ENCODE peak calls at places on chromosomes 1 and 21, in nine cellular contexts. One of them, this sample, is unnamed.

GRCh38 chr1:238489006-238489405 is 598.3 kb upstream of the ZP4 start:
- DNase-seq in psoas muscle: no peak
- DNase-seq in K562: no peak
- DNase-seq in pancreas: no peak
- DNase-seq in keratinocyte: no peak
- DNase-seq in cardiac muscle cell: no peak
- DNase-seq in left ventricle myocardium inferior: no peak
- DNase-seq in ovary: no peak
- DNase-seq in neural progenitor cell: no peak
- DNase-seq in this sample: no peak

GRCh38 chr1:18091660-18092446 is 15.7 kb upstream of the IGSF21 start:
- DNase-seq in ovary: no peak
- DNase-seq in cardiac muscle cell: no peak
- DNase-seq in psoas muscle: no peak
- DNase-seq in K562: no peak
- DNase-seq in pancreas: no peak
- DNase-seq in keratinocyte: no peak
- DNase-seq in neural progenitor cell: no peak
- DNase-seq in left ventricle myocardium inferior: no peak
- DNase-seq in this sample: no peak

GRCh38 chr1:215569987-215570824 is 3.1 kb downstream of the KCTD3 start:
- DNase-seq in psoas muscle: no peak
- DNase-seq in ovary: no peak
- DNase-seq in pancreas: no peak
- DNase-seq in left ventricle myocardium inferior: no peak
- DNase-seq in neural progenitor cell: no peak
- DNase-seq in K562: no peak
- DNase-seq in cardiac muscle cell: no peak
- DNase-seq in keratinocyte: no peak
- DNase-seq in this sample: no peak

GRCh38 chr1:227317541-227318002 is 720 bp downstream of the CDC42BPA start:
- DNase-seq in ovary: peak; percentile 38
- DNase-seq in K562: peak; percentile 68
- DNase-seq in neural progenitor cell: peak; percentile 80
- DNase-seq in pancreas: peak; percentile 52
- DNase-seq in cardiac muscle cell: peak; percentile 69
- DNase-seq in left ventricle myocardium inferior: peak; percentile 29
- DNase-seq in keratinocyte: no peak
- DNase-seq in psoas muscle: peak; percentile 55
- DNase-seq in this sample: peak; percentile 45

GRCh38 chr1:245500546-245500945 is 345.8 kb downstream of the KIF26B start:
- DNase-seq in ovary: no peak
- DNase-seq in keratinocyte: peak; percentile 35
- DNase-seq in neural progenitor cell: no peak
- DNase-seq in cardiac muscle cell: no peak
- DNase-seq in pancreas: no peak
- DNase-seq in left ventricle myocardium inferior: no peak
- DNase-seq in psoas muscle: no peak
- DNase-seq in K562: no peak
- DNase-seq in this sample: no peak

GRCh38 chr1:212557739-212558664 is 50.6 kb upstream of the ATF3 start:
- DNase-seq in cardiac muscle cell: peak; percentile 32
- DNase-seq in left ventricle myocardium inferior: peak; percentile 58
- DNase-seq in neural progenitor cell: peak; percentile 55
- DNase-seq in K562: peak; percentile 82
- DNase-seq in pancreas: peak; percentile 83
- DNase-seq in ovary: peak; percentile 43
- DNase-seq in keratinocyte: no peak
- DNase-seq in psoas muscle: peak; percentile 76
- DNase-seq in this sample: peak; percentile 49

GRCh38 chr1:6004412-6005123 is 12.3 kb upstream of the NPHP4 start:
- DNase-seq in pancreas: peak; percentile 27
- DNase-seq in neural progenitor cell: no peak
- DNase-seq in cardiac muscle cell: no peak
- DNase-seq in psoas muscle: peak; percentile 6
- DNase-seq in K562: no peak
- DNase-seq in left ventricle myocardium inferior: peak; percentile 10
- DNase-seq in keratinocyte: no peak
- DNase-seq in ovary: no peak
- DNase-seq in this sample: no peak

GRCh38 chr1:69055223-69055622 is 512.5 kb upstream of the LRRC7 start:
- DNase-seq in K562: no peak
- DNase-seq in left ventricle myocardium inferior: no peak
- DNase-seq in ovary: no peak
- DNase-seq in neural progenitor cell: peak; percentile 5
- DNase-seq in pancreas: no peak
- DNase-seq in keratinocyte: peak; percentile 70
- DNase-seq in cardiac muscle cell: no peak
- DNase-seq in psoas muscle: no peak
- DNase-seq in this sample: no peak

GRCh38 chr1:103489881-103490280 is 35.6 kb upstream of the RNPC3 start:
- DNase-seq in cardiac muscle cell: no peak
- DNase-seq in keratinocyte: no peak
- DNase-seq in K562: no peak
- DNase-seq in left ventricle myocardium inferior: no peak
- DNase-seq in neural progenitor cell: no peak
- DNase-seq in pancreas: no peak
- DNase-seq in psoas muscle: no peak
- DNase-seq in ovary: no peak
- DNase-seq in this sample: no peak

GRCh38 chr1:4515727-4516289 is 138.6 kb upstream of the AJAP1 start:
- DNase-seq in psoas muscle: no peak
- DNase-seq in left ventricle myocardium inferior: no peak
- DNase-seq in pancreas: no peak
- DNase-seq in cardiac muscle cell: no peak
- DNase-seq in K562: no peak
- DNase-seq in ovary: no peak
- DNase-seq in keratinocyte: no peak
- DNase-seq in neural progenitor cell: no peak
- DNase-seq in this sample: no peak

GRCh38 chr21:27645285-27645684 is 678.4 kb upstream of the ADAMTS5 start:
- DNase-seq in pancreas: no peak
- DNase-seq in keratinocyte: no peak
- DNase-seq in K562: no peak
- DNase-seq in psoas muscle: no peak
- DNase-seq in ovary: no peak
- DNase-seq in cardiac muscle cell: no peak
- DNase-seq in neural progenitor cell: no peak
- DNase-seq in left ventricle myocardium inferior: no peak
- DNase-seq in this sample: no peak

GRCh38 chr1:98388431-98388830 is 273.1 kb upstream of the SNX7 start:
- DNase-seq in psoas muscle: no peak
- DNase-seq in ovary: no peak
- DNase-seq in cardiac muscle cell: no peak
- DNase-seq in keratinocyte: peak; percentile 53
- DNase-seq in pancreas: no peak
- DNase-seq in neural progenitor cell: no peak
- DNase-seq in K562: no peak
- DNase-seq in left ventricle myocardium inferior: no peak
- DNase-seq in this sample: no peak

GRCh38 chr21:41659791-41660560 is 106.9 kb downstream of the RIPK4 start:
- DNase-seq in psoas muscle: peak; percentile 74
- DNase-seq in keratinocyte: no peak
- DNase-seq in cardiac muscle cell: no peak
- DNase-seq in neural progenitor cell: no peak
- DNase-seq in left ventricle myocardium inferior: no peak
- DNase-seq in ovary: no peak
- DNase-seq in pancreas: no peak
- DNase-seq in K562: no peak
- DNase-seq in this sample: no peak

GRCh38 chr1:44609768-44610526 is 64.3 kb downstream of the TMEM53 start:
- DNase-seq in pancreas: no peak
- DNase-seq in K562: peak; percentile 86
- DNase-seq in cardiac muscle cell: no peak
- DNase-seq in ovary: no peak
- DNase-seq in left ventricle myocardium inferior: no peak
- DNase-seq in psoas muscle: no peak
- DNase-seq in keratinocyte: no peak
- DNase-seq in neural progenitor cell: no peak
- DNase-seq in this sample: no peak

GRCh38 chr1:246978281-246978680 is 29.6 kb downstream of the ZNF695 start:
- DNase-seq in ovary: no peak
- DNase-seq in psoas muscle: no peak
- DNase-seq in left ventricle myocardium inferior: no peak
- DNase-seq in keratinocyte: no peak
- DNase-seq in neural progenitor cell: no peak
- DNase-seq in cardiac muscle cell: no peak
- DNase-seq in K562: no peak
- DNase-seq in pancreas: no peak
- DNase-seq in this sample: no peak

GRCh38 chr1:116949213-116949985 is 39.7 kb downstream of the PTGFRN start:
- DNase-seq in ovary: no peak
- DNase-seq in left ventricle myocardium inferior: no peak
- DNase-seq in keratinocyte: no peak
- DNase-seq in K562: no peak
- DNase-seq in cardiac muscle cell: no peak
- DNase-seq in psoas muscle: peak; percentile 48
- DNase-seq in neural progenitor cell: peak; percentile 32
- DNase-seq in pancreas: no peak
- DNase-seq in this sample: no peak

GRCh38 chr1:156123356-156124196 is 9.1 kb downstream of the LMNA start:
- DNase-seq in pancreas: peak; percentile 98
- DNase-seq in keratinocyte: peak; percentile 90
- DNase-seq in K562: peak; percentile 72
- DNase-seq in cardiac muscle cell: peak; percentile 96
- DNase-seq in neural progenitor cell: peak; percentile 78
- DNase-seq in psoas muscle: peak; percentile 98
- DNase-seq in ovary: peak; percentile 95
- DNase-seq in left ventricle myocardium inferior: peak; percentile 96
- DNase-seq in this sample: peak; percentile 96

GRCh38 chr1:226960256-226960655 is 20.2 kb downstream of the COQ8A start:
- DNase-seq in cardiac muscle cell: no peak
- DNase-seq in K562: no peak
- DNase-seq in ovary: no peak
- DNase-seq in left ventricle myocardium inferior: no peak
- DNase-seq in pancreas: no peak
- DNase-seq in psoas muscle: no peak
- DNase-seq in neural progenitor cell: no peak
- DNase-seq in keratinocyte: no peak
- DNase-seq in this sample: no peak

GRCh38 chr1:230682274-230682673 is 31.6 kb downstream of the AGT start:
- DNase-seq in pancreas: no peak
- DNase-seq in left ventricle myocardium inferior: no peak
- DNase-seq in cardiac muscle cell: peak; percentile 67
- DNase-seq in psoas muscle: no peak
- DNase-seq in ovary: no peak
- DNase-seq in neural progenitor cell: no peak
- DNase-seq in keratinocyte: no peak
- DNase-seq in K562: no peak
- DNase-seq in this sample: no peak
- H3K27ac ChIP-seq in pancreas: no peak overlapping the region
- H3K27ac ChIP-seq in left ventricle myocardium inferior: peak overlapping the region; percentile 55
- H3K27ac ChIP-seq in cardiac muscle cell: peak overlapping the region; percentile 83
- H3K27ac ChIP-seq in psoas muscle: peak overlapping the region; percentile 47
- H3K27ac ChIP-seq in ovary: no peak overlapping the region
- H3K27ac ChIP-seq in neural progenitor cell: no peak overlapping the region
- H3K27ac ChIP-seq in keratinocyte: no peak overlapping the region
- H3K27ac ChIP-seq in K562: no peak overlapping the region
- H3K27ac ChIP-seq in this sample: no peak overlapping the region

DNA sequence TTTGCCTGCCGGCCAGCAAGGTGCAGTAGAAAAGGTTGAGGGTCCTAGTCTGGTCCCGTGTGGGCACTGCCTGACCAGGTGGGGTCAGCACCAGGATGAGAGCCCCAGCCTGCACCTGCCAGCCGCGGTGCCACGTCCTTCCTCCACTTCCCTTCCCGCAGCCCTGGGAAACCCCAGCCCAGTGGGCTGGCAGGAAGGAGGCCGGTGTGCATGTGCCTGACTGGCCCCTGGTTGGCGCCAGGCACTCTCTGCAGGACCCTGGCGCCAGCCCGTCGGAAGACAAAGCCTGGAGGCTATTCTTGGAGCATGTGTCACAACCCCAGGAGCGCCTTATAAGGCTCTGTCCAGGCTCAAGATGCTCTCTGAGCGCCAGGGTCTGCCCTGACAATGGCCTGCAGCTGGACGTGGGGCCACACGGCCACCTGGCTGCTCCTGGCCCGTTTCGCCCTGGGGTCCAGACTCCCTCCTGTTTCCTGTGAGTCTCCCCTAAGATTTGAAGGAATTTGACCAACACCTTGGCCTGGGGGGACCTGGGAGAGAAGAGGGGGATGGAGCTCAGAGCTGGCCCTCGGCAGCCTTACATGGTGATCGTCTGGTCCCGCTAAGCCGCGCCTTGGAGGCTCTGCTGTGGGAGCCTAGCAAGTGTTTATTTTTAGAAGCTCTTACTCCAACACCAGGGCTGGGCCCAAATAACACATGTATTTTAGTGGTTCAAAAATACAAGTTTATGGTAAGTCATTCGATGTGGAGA is 31.9 kb upstream of the POFUT2 start:
- DNase-seq in K562: no peak
- DNase-seq in left ventricle myocardium inferior: peak; percentile 62
- DNase-seq in pancreas: peak; percentile 52
- DNase-seq in cardiac muscle cell: peak; percentile 79
- DNase-seq in keratinocyte: no peak
- DNase-seq in ovary: peak; percentile 11
- DNase-seq in neural progenitor cell: no peak
- DNase-seq in psoas muscle: peak; percentile 71
- DNase-seq in this sample: no peak
- H3K4me1 ChIP-seq in K562: peaks cover 4% of the 10 kb centered on the region
- H3K4me1 ChIP-seq in left ventricle myocardium inferior: peaks cover 71% of the 10 kb centered on the region
- H3K4me1 ChIP-seq in pancreas: no peaks in the 10 kb centered on the region
- H3K4me1 ChIP-seq in cardiac muscle cell: peaks cover 20% of the 10 kb centered on the region
- H3K4me1 ChIP-seq in keratinocyte: no peaks in the 10 kb centered on the region
- H3K4me1 ChIP-seq in ovary: peaks cover 20% of the 10 kb centered on the region
- H3K4me1 ChIP-seq in neural progenitor cell: peaks cover 14% of the 10 kb centered on the region
- H3K4me1 ChIP-seq in psoas muscle: peaks cover 12% of the 10 kb centered on the region
- H3K4me1 ChIP-seq in this sample: peaks cover 30% of the 10 kb centered on the region

GRCh38 chr1:243924588-243925349 is 74.7 kb upstream of the AKT3 start:
- DNase-seq in cardiac muscle cell: no peak
- DNase-seq in psoas muscle: no peak
- DNase-seq in left ventricle myocardium inferior: no peak
- DNase-seq in K562: no peak
- DNase-seq in neural progenitor cell: peak; percentile 32
- DNase-seq in keratinocyte: no peak
- DNase-seq in pancreas: no peak
- DNase-seq in ovary: no peak
- DNase-seq in this sample: no peak
- TF ChIP-seq CTCF in cardiac muscle cell: no peak
- TF ChIP-seq CTCF in psoas muscle: no peak
- TF ChIP-seq CTCF in left ventricle myocardium inferior: no peak
- TF ChIP-seq CTCF in K562: no peak
- TF ChIP-seq CTCF in neural progenitor cell: no peak
- TF ChIP-seq CTCF in keratinocyte: no peak
- TF ChIP-seq CTCF in pancreas: no peak
- TF ChIP-seq CTCF in ovary: no peak
- TF ChIP-seq CTCF in this sample: no peak

DNA sequence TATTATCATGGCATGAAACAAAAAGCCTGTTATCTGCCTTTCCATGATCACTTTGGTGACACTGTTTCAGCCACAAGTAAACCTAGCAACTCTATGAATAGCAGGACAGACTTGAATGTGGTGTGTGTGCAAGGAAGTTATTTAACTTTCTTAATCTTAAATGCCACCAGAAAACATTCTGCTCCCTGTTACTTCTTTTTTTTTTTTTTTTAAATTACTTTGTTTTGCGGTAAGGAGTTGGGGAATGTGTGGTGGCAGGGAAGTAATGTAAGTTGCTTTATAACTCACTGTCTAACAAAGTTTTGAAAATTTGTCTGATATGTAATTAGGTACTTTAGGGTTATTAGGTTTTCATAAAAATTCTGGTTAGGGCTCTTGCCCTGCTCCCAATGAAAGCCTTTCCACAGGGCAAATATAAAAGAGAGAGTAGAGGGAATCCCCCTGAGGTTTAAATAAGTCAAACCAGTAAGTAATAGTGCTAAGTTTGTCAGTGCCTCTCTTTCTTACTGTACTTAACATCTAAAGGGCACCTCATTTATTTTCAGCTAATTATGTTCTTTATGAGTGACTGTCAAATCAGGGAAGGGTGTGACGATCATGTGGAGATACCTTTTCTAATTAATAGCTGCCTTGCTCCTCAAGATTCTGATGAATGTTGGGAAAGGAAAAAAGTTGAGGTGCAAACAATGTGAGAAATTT is 39.5 kb downstream of the RASAL2 start:
- DNase-seq in pancreas: no peak
- DNase-seq in K562: no peak
- DNase-seq in keratinocyte: no peak
- DNase-seq in neural progenitor cell: no peak
- DNase-seq in cardiac muscle cell: no peak
- DNase-seq in left ventricle myocardium inferior: no peak
- DNase-seq in psoas muscle: no peak
- DNase-seq in ovary: no peak
- DNase-seq in this sample: no peak
- H3K27ac ChIP-seq in pancreas: no peak overlapping the region
- H3K27ac ChIP-seq in K562: no peak overlapping the region
- H3K27ac ChIP-seq in keratinocyte: no peak overlapping the region
- H3K27ac ChIP-seq in neural progenitor cell: peak overlapping the region; percentile 10
- H3K27ac ChIP-seq in cardiac muscle cell: no peak overlapping the region
- H3K27ac ChIP-seq in left ventricle myocardium inferior: peak overlapping the region; percentile 61
- H3K27ac ChIP-seq in psoas muscle: no peak overlapping the region
- H3K27ac ChIP-seq in ovary: no peak overlapping the region
- H3K27ac ChIP-seq in this sample: no peak overlapping the region

This sample was measured in lung.